ENCODE peak calls at places on chromosomes 16 and 17, in six cellular contexts. One of them, this sample, is unnamed.

GRCh38 chr17:5241861-5242671 is 7.4 kb upstream of the SCIMP start:
- DNase-seq in A549: no peak
- DNase-seq in transverse colon: peak; percentile 27
- DNase-seq in substantia nigra: no peak
- DNase-seq in adrenal gland: no peak
- DNase-seq in left ventricle myocardium inferior: no peak
- DNase-seq in this sample: peak; percentile 9

GRCh38 chr16:46895399-46896313 is 11.5 kb downstream of the GPT2 start:
- DNase-seq in left ventricle myocardium inferior: no peak
- DNase-seq in A549: no peak
- DNase-seq in transverse colon: no peak
- DNase-seq in adrenal gland: no peak
- DNase-seq in substantia nigra: no peak
- DNase-seq in this sample: no peak

GRCh38 chr17:77465358-77466041 is 324.7 kb downstream of the SEC14L1 start:
- DNase-seq in left ventricle myocardium inferior: peak; percentile 61
- DNase-seq in transverse colon: peak; percentile 80
- DNase-seq in substantia nigra: no peak
- DNase-seq in A549: no peak
- DNase-seq in adrenal gland: peak; percentile 79
- DNase-seq in this sample: peak; percentile 53

GRCh38 chr17:77279448-77280303 is 138.9 kb downstream of the SEC14L1 start:
- DNase-seq in adrenal gland: no peak
- DNase-seq in left ventricle myocardium inferior: no peak
- DNase-seq in transverse colon: peak; percentile 29
- DNase-seq in substantia nigra: no peak
- DNase-seq in A549: no peak
- DNase-seq in this sample: no peak

GRCh38 chr17:7862692-7863437 is 5.1 kb downstream of the CYB5D1 start:
- DNase-seq in A549: peak; percentile 66
- DNase-seq in transverse colon: peak; percentile 31
- DNase-seq in adrenal gland: peak; percentile 49
- DNase-seq in substantia nigra: peak; percentile 36
- DNase-seq in left ventricle myocardium inferior: peak; percentile 20
- DNase-seq in this sample: peak; percentile 52

GRCh38 chr16:1108299-1109252 is 12.5 kb upstream of the C1QTNF8 start:
- DNase-seq in A549: no peak
- DNase-seq in left ventricle myocardium inferior: peak; percentile 48
- DNase-seq in substantia nigra: peak; percentile 47
- DNase-seq in transverse colon: peak; percentile 55
- DNase-seq in adrenal gland: peak; percentile 80
- DNase-seq in this sample: peak; percentile 76

GRCh38 chr16:86575754-86576557 is 2.4 kb upstream of the FOXL1 start:
- DNase-seq in A549: peak; percentile 76
- DNase-seq in adrenal gland: peak; percentile 65
- DNase-seq in left ventricle myocardium inferior: peak; percentile 86
- DNase-seq in transverse colon: peak; percentile 60
- DNase-seq in substantia nigra: no peak
- DNase-seq in this sample: peak; percentile 21

GRCh38 chr17:4721203-4722135 is 9.8 kb upstream of the MED11 start:
- DNase-seq in left ventricle myocardium inferior: peak; percentile 45
- DNase-seq in substantia nigra: no peak
- DNase-seq in A549: peak; percentile 95
- DNase-seq in transverse colon: peak; percentile 78
- DNase-seq in adrenal gland: peak; percentile 91
- DNase-seq in this sample: no peak

GRCh38 chr16:85372627-85373372 is 240.3 kb upstream of the GSE1 start:
- DNase-seq in substantia nigra: no peak
- DNase-seq in A549: peak; percentile 52
- DNase-seq in left ventricle myocardium inferior: no peak
- DNase-seq in transverse colon: no peak
- DNase-seq in adrenal gland: peak; percentile 86
- DNase-seq in this sample: peak; percentile 68

GRCh38 chr16:53999841-54000240 is 286.7 kb downstream of the IRX3 start:
- DNase-seq in A549: no peak
- DNase-seq in transverse colon: no peak
- DNase-seq in adrenal gland: no peak
- DNase-seq in substantia nigra: no peak
- DNase-seq in left ventricle myocardium inferior: no peak
- DNase-seq in this sample: no peak

GRCh38 chr17:36921131-36921851 is 16.0 kb upstream of the LHX1 start:
- DNase-seq in transverse colon: no peak
- DNase-seq in left ventricle myocardium inferior: no peak
- DNase-seq in adrenal gland: no peak
- DNase-seq in substantia nigra: no peak
- DNase-seq in A549: peak; percentile 89
- DNase-seq in this sample: no peak

GRCh38 chr17:18122991-18123753 is 14.6 kb downstream of the MYO15A start:
- DNase-seq in adrenal gland: no peak
- DNase-seq in A549: no peak
- DNase-seq in transverse colon: no peak
- DNase-seq in substantia nigra: no peak
- DNase-seq in left ventricle myocardium inferior: no peak
- DNase-seq in this sample: no peak

GRCh38 chr17:29143894-29144293 is 36.3 kb downstream of the MYO18A start:
- DNase-seq in substantia nigra: peak; percentile 54
- DNase-seq in transverse colon: no peak
- DNase-seq in adrenal gland: no peak
- DNase-seq in left ventricle myocardium inferior: no peak
- DNase-seq in A549: peak; percentile 67
- DNase-seq in this sample: peak; percentile 15

GRCh38 chr17:37361543-37361942 is 14.2 kb upstream of the C17orf78 start:
- DNase-seq in substantia nigra: no peak
- DNase-seq in left ventricle myocardium inferior: no peak
- DNase-seq in transverse colon: no peak
- DNase-seq in adrenal gland: no peak
- DNase-seq in A549: peak; percentile 59
- DNase-seq in this sample: no peak

GRCh38 chr16:27330542-27330941 is 16.8 kb downstream of the IL4R start:
- DNase-seq in substantia nigra: no peak
- DNase-seq in left ventricle myocardium inferior: peak; percentile 62
- DNase-seq in adrenal gland: peak; percentile 49
- DNase-seq in A549: peak; percentile 17
- DNase-seq in transverse colon: peak; percentile 65
- DNase-seq in this sample: peak; percentile 75

GRCh38 chr16:19165101-19165500 is 2.9 kb upstream of the SYT17 start:
- DNase-seq in substantia nigra: no peak
- DNase-seq in adrenal gland: no peak
- DNase-seq in A549: peak; percentile 75
- DNase-seq in left ventricle myocardium inferior: no peak
- DNase-seq in transverse colon: no peak
- DNase-seq in this sample: no peak

GRCh38 chr16:778447-778846 is 9.7 kb downstream of the RPUSD1 start:
- DNase-seq in A549: no peak
- DNase-seq in adrenal gland: no peak
- DNase-seq in substantia nigra: no peak
- DNase-seq in transverse colon: no peak
- DNase-seq in left ventricle myocardium inferior: no peak
- DNase-seq in this sample: no peak

GRCh38 chr16:88373927-88374492 is 8.7 kb upstream of the ZNF469 start:
- DNase-seq in transverse colon: no peak
- DNase-seq in adrenal gland: no peak
- DNase-seq in A549: no peak
- DNase-seq in substantia nigra: no peak
- DNase-seq in left ventricle myocardium inferior: no peak
- DNase-seq in this sample: no peak

GRCh38 chr17:79952265-79952877 is 83.3 kb downstream of the TBC1D16 start:
- DNase-seq in substantia nigra: no peak
- DNase-seq in transverse colon: no peak
- DNase-seq in A549: no peak
- DNase-seq in adrenal gland: no peak
- DNase-seq in left ventricle myocardium inferior: peak; percentile 11
- DNase-seq in this sample: no peak

GRCh38 chr16:2250652-2251280 is 621 bp downstream of the ECI1 start:
- DNase-seq in left ventricle myocardium inferior: no peak
- DNase-seq in transverse colon: peak; percentile 68
- DNase-seq in adrenal gland: peak; percentile 50
- DNase-seq in A549: peak; percentile 67
- DNase-seq in substantia nigra: no peak
- DNase-seq in this sample: peak; percentile 39

GRCh38 chr17:42748202-42748905 is 3.5 kb upstream of the EZH1 start:
- DNase-seq in adrenal gland: no peak
- DNase-seq in transverse colon: no peak
- DNase-seq in substantia nigra: no peak
- DNase-seq in A549: no peak
- DNase-seq in left ventricle myocardium inferior: no peak
- DNase-seq in this sample: no peak

GRCh38 chr17:35900693-35901487 is 20.7 kb upstream of the CCL5 start:
- DNase-seq in substantia nigra: no peak
- DNase-seq in left ventricle myocardium inferior: no peak
- DNase-seq in transverse colon: no peak
- DNase-seq in adrenal gland: no peak
- DNase-seq in A549: no peak
- DNase-seq in this sample: no peak

GRCh38 chr16:15966420-15967222 is 17.2 kb downstream of the ABCC1 start:
- DNase-seq in A549: peak; percentile 92
- DNase-seq in substantia nigra: no peak
- DNase-seq in left ventricle myocardium inferior: no peak
- DNase-seq in adrenal gland: no peak
- DNase-seq in transverse colon: no peak
- DNase-seq in this sample: peak; percentile 57

GRCh38 chr17:48483471-48484131 is 47.2 kb downstream of the HOXB1 start:
- DNase-seq in adrenal gland: no peak
- DNase-seq in substantia nigra: no peak
- DNase-seq in left ventricle myocardium inferior: no peak
- DNase-seq in transverse colon: peak; percentile 38
- DNase-seq in A549: no peak
- DNase-seq in this sample: peak; percentile 69
- H3K27ac ChIP-seq in adrenal gland: no peak overlapping the region
- H3K27ac ChIP-seq in substantia nigra: no peak overlapping the region
- H3K27ac ChIP-seq in left ventricle myocardium inferior: no peak overlapping the region
- H3K27ac ChIP-seq in transverse colon: no peak overlapping the region
- H3K27ac ChIP-seq in A549: peak overlapping the region; percentile 60
- H3K27ac ChIP-seq in this sample: no peak overlapping the region

GRCh38 chr16:11682655-11683096 is 14.4 kb downstream of the SNN start:
- DNase-seq in left ventricle myocardium inferior: no peak
- DNase-seq in A549: no peak
- DNase-seq in adrenal gland: no peak
- DNase-seq in transverse colon: no peak
- DNase-seq in substantia nigra: no peak
- DNase-seq in this sample: no peak

GRCh38 chr16:11681977-11682654 is 13.9 kb downstream of the SNN start:
- DNase-seq in transverse colon: peak; percentile 73
- DNase-seq in substantia nigra: no peak
- DNase-seq in A549: no peak
- DNase-seq in adrenal gland: no peak
- DNase-seq in left ventricle myocardium inferior: no peak
- DNase-seq in this sample: no peak

GRCh38 chr16:11683140-11683539 is 14.9 kb downstream of the SNN start:
- DNase-seq in adrenal gland: no peak
- DNase-seq in A549: no peak
- DNase-seq in transverse colon: no peak
- DNase-seq in left ventricle myocardium inferior: no peak
- DNase-seq in substantia nigra: no peak
- DNase-seq in this sample: no peak

GRCh38 chr16:11679941-11680911 is 12.0 kb downstream of the SNN start:
- DNase-seq in left ventricle myocardium inferior: no peak
- DNase-seq in substantia nigra: no peak
- DNase-seq in transverse colon: no peak
- DNase-seq in A549: no peak
- DNase-seq in adrenal gland: no peak
- DNase-seq in this sample: no peak

GRCh38 chr16:11681526-11681925 is 13.3 kb downstream of the SNN start:
- DNase-seq in A549: no peak
- DNase-seq in substantia nigra: no peak
- DNase-seq in left ventricle myocardium inferior: no peak
- DNase-seq in transverse colon: peak; percentile 56
- DNase-seq in adrenal gland: no peak
- DNase-seq in this sample: peak; percentile 58
- H3K27ac ChIP-seq in A549: peak overlapping the region; percentile 42
- H3K27ac ChIP-seq in substantia nigra: no peak overlapping the region
- H3K27ac ChIP-seq in left ventricle myocardium inferior: peak overlapping the region; percentile 0
- H3K27ac ChIP-seq in transverse colon: no peak overlapping the region
- H3K27ac ChIP-seq in adrenal gland: no peak overlapping the region
- H3K27ac ChIP-seq in this sample: peak overlapping the region; percentile 37

GRCh38 chr17:2049333-2050245 is 5.3 kb upstream of the HIC1 start:
- DNase-seq in substantia nigra: peak; percentile 70
- DNase-seq in transverse colon: peak; percentile 90
- DNase-seq in left ventricle myocardium inferior: peak; percentile 90
- DNase-seq in adrenal gland: peak; percentile 87
- DNase-seq in A549: peak; percentile 81
- DNase-seq in this sample: peak; percentile 84
- H3K27ac ChIP-seq in substantia nigra: no peak overlapping the region
- H3K27ac ChIP-seq in transverse colon: peak overlapping the region; percentile 64
- H3K27ac ChIP-seq in left ventricle myocardium inferior: peak overlapping the region; percentile 56
- H3K27ac ChIP-seq in adrenal gland: peak overlapping the region; percentile 67
- H3K27ac ChIP-seq in A549: peak overlapping the region; percentile 89
- H3K27ac ChIP-seq in this sample: no peak overlapping the region

DNA sequence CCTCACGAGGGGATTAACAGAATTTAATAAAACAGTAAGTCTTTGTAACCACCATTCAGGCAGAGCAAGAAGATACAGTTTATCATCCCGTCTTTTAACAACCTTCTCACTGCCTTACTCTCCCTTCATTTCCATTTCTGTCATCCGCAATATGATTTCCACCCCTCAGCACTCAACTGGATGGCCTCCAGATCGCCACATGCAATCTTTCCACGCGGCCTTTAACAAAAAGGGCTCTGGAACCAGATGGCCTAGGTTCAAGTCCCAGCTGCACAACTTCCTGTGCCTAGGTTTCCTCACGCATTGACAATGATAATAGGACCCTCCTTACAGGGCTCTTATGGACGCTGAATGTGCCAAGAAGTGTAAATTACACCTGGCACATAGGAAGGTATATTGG is 103.6 kb downstream of the GAS7 start:
- DNase-seq in left ventricle myocardium inferior: peak; percentile 55
- DNase-seq in substantia nigra: no peak
- DNase-seq in A549: no peak
- DNase-seq in adrenal gland: peak; percentile 35
- DNase-seq in transverse colon: no peak
- DNase-seq in this sample: no peak
- H3K27ac ChIP-seq in left ventricle myocardium inferior: peak overlapping the region; percentile 70
- H3K27ac ChIP-seq in substantia nigra: no peak overlapping the region
- H3K27ac ChIP-seq in A549: peak overlapping the region; percentile 16
- H3K27ac ChIP-seq in adrenal gland: no peak overlapping the region
- H3K27ac ChIP-seq in transverse colon: peak overlapping the region; percentile 32
- H3K27ac ChIP-seq in this sample: no peak overlapping the region

DNA sequence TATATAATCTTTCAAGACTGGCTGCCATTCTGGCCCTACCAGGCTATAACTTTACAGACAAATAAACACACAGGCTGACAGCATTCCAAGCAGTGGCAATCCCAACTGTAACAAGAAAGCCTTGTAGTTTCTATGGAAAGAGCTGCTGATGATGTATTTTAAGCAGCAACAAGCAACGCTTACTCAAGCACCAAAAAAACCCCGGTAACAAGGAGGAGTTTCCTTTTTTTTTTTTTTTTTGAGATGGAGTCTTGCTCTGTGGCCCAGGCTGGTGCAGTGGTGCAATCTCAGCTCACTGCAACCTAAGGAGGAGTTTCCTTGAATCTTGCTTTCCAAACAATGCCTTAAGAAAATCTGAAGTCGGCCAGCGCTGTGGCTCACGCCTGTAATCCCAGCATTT is 23.1 kb downstream of the LSM12 start:
- DNase-seq in transverse colon: no peak
- DNase-seq in left ventricle myocardium inferior: no peak
- DNase-seq in A549: no peak
- DNase-seq in adrenal gland: no peak
- DNase-seq in substantia nigra: no peak
- DNase-seq in this sample: no peak
- H3K27ac ChIP-seq in transverse colon: peak overlapping the region; percentile 54
- H3K27ac ChIP-seq in left ventricle myocardium inferior: peak overlapping the region; percentile 45
- H3K27ac ChIP-seq in A549: no peak overlapping the region
- H3K27ac ChIP-seq in adrenal gland: peak overlapping the region; percentile 5
- H3K27ac ChIP-seq in substantia nigra: no peak overlapping the region
- H3K27ac ChIP-seq in this sample: no peak overlapping the region

GRCh38 chr16:74451951-74452758 is 30.9 kb upstream of the CLEC18B start:
- DNase-seq in adrenal gland: no peak
- DNase-seq in substantia nigra: no peak
- DNase-seq in transverse colon: no peak
- DNase-seq in left ventricle myocardium inferior: no peak
- DNase-seq in A549: no peak
- DNase-seq in this sample: no peak
- H3K27ac ChIP-seq in adrenal gland: no peak overlapping the region
- H3K27ac ChIP-seq in substantia nigra: no peak overlapping the region
- H3K27ac ChIP-seq in transverse colon: no peak overlapping the region
- H3K27ac ChIP-seq in left ventricle myocardium inferior: peak overlapping the region; percentile 15
- H3K27ac ChIP-seq in A549: no peak overlapping the region
- H3K27ac ChIP-seq in this sample: no peak overlapping the region

This sample was measured in thyroid gland.